ENCODE peak calls at places on chromosomes 16 and 17, in four cellular contexts. E is GM12878, I is HepG2, M is K562. P is an unnamed sample.

GRCh38 chr17:78558181-78558850 is 18.9 kb downstream of the DNAH17 start:
- DNase-seq in E (no peak), I (peak; percentile 89), M (peak; percentile 67), P (no peak)

GRCh38 chr17:17837380-17837821 is 615 bp upstream of the SREBF1 start:
- DNase-seq in E (no peak), I (peak; percentile 60), M (no peak), P (no peak)

GRCh38 chr16:1772362-1772907 is at the start of gene EME2:
- DNase-seq in E (no peak), I (peak; percentile 16), M (peak; percentile 70), P (no peak)

GRCh38 chr17:82014432-82014831 is 8.2 kb downstream of the CENPX start:
- DNase-seq in E (no peak), I (no peak), M (no peak), P (no peak)

GRCh38 chr17:27386206-27387075 is 69.8 kb upstream of the KSR1 start:
- DNase-seq in E (no peak), I (no peak), M (no peak), P (no peak)

GRCh38 chr17:59723607-59724006 is 16.2 kb downstream of the VMP1 start:
- DNase-seq in E (no peak), I (peak; percentile 36), M (no peak), P (no peak)

GRCh38 chr17:28193241-28193640 is 125.8 kb upstream of the TMEM97 start:
- DNase-seq in E (no peak), I (no peak), M (no peak), P (no peak)

GRCh38 chr16:9647981-9648701 is 534.1 kb downstream of the GRIN2A start:
- DNase-seq in E (no peak), I (peak; percentile 57), M (peak; percentile 32), P (no peak)

GRCh38 chr16:1181715-1182671 is 29.1 kb downstream of the CACNA1H start:
- DNase-seq in E (no peak), I (peak; percentile 62), M (no peak), P (no peak)

GRCh38 chr16:12664334-12664733 is 139.4 kb downstream of the CPPED1 start:
- DNase-seq in E (no peak), I (no peak), M (no peak), P (no peak)

GRCh38 chr16:3637371-3637923 is 17.0 kb upstream of the DNASE1 start:
- DNase-seq in E (no peak), I (peak; percentile 60), M (no peak), P (no peak)

GRCh38 chr16:2095315-2095853 is 40.3 kb downstream of the PKD1 start:
- DNase-seq in E (no peak), I (no peak), M (no peak), P (no peak)

GRCh38 chr17:4485676-4486646 is 12.7 kb upstream of the SPNS2 start:
- DNase-seq in E (no peak), I (no peak), M (no peak), P (no peak)

GRCh38 chr16:88570691-88571092 is 489 bp downstream of the ZC3H18 start:
- DNase-seq in E (no peak), I (no peak), M (peak; percentile 36), P (no peak)

GRCh38 chr17:42405963-42406495 is 17.0 kb downstream of the CAVIN1 start:
- DNase-seq in E (no peak), I (peak; percentile 63), M (peak; percentile 74), P (peak; percentile 92)

GRCh38 chr17:55531053-55531728 is 19.9 kb upstream of the SMIM36 start:
- DNase-seq in E (no peak), I (no peak), M (no peak), P (no peak)

GRCh38 chr17:81995463-81996231 is 18.2 kb downstream of the ASPSCR1 start:
- DNase-seq in E (no peak), I (peak; percentile 81), M (no peak), P (peak; percentile 58)

GRCh38 chr16:5466551-5466950 is 369.0 kb upstream of the EEF2KMT start:
- DNase-seq in E (no peak), I (no peak), M (no peak), P (peak; percentile 34)

GRCh38 chr16:19116711-19117449 is 3.1 kb downstream of the ITPRIPL2 start:
- DNase-seq in E (no peak), I (no peak), M (no peak), P (no peak)

GRCh38 chr16:20399185-20399584 is 5.4 kb downstream of the PDILT start:
- DNase-seq in E (no peak), I (no peak), M (no peak), P (no peak)

GRCh38 chr16:20402651-20403050 is 1.9 kb downstream of the PDILT start:
- DNase-seq in E (no peak), I (no peak), M (no peak), P (no peak)

GRCh38 chr16:20401066-20401465 is 3.5 kb downstream of the PDILT start:
- DNase-seq in E (no peak), I (no peak), M (no peak), P (no peak)

GRCh38 chr16:20398603-20399002 is 5.9 kb downstream of the PDILT start:
- DNase-seq in E (no peak), I (no peak), M (no peak), P (no peak)

DNA sequence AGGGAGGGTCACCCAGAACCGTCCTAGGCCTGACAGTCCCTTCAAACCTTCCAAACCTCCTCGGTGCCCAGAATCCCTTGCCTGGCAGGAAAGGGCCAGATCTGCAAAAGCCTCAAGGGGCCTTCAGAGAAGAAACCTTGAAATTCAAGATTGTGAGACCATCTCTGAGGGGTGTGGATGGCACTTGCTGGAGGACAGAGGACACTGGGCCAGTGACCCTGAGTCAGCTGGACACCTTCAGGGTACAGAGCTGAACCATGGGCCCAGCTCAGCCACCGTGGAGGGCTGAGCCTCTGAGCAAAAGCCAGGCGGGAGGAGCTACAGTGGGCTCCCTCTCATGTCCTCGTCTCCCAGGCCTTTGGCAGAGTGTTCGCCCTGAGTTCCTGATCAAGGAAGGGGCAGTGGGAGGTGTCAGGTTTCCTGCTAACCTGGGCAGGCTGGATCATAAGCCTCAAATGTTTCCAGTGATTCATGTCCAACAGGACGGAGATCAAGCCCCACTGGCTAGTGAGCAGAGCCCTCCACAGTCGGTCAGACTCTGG is 3.0 kb downstream of the PDILT start:
- DNase-seq in E (no peak), I (no peak), M (no peak), P (no peak)
- TF ChIP-seq ESRRA in E (no peak), I (no peak), M (no peak), P (no peak)

DNA sequence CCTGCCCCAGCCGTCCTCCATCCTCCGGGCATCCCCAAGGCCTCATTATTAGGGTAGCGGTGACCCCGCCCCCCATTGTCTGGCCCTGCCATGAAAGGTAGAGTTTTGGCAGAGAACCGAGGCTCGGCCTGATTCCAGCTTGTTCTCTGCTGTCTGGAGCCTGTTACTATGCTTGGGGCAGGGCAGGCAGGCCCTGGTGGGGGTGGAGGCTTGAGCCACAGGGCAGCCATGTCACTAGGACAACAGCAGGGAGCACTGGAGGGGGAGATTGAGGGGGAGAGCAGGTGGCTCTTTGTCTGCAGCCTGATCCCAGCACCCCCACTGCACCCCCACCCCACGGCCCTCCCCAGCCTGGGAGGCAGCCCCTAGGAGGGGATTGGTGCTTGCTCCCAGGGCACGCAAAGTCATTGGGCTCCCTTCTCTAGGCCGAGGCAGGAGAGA is 15.4 kb downstream of the RHBDL3 start:
- DNase-seq in E (no peak), I (no peak), M (no peak), P (peak; percentile 67)
- TF ChIP-seq ETV6 in E (no peak), I (no peak), M (no peak), P (no peak)

DNA sequence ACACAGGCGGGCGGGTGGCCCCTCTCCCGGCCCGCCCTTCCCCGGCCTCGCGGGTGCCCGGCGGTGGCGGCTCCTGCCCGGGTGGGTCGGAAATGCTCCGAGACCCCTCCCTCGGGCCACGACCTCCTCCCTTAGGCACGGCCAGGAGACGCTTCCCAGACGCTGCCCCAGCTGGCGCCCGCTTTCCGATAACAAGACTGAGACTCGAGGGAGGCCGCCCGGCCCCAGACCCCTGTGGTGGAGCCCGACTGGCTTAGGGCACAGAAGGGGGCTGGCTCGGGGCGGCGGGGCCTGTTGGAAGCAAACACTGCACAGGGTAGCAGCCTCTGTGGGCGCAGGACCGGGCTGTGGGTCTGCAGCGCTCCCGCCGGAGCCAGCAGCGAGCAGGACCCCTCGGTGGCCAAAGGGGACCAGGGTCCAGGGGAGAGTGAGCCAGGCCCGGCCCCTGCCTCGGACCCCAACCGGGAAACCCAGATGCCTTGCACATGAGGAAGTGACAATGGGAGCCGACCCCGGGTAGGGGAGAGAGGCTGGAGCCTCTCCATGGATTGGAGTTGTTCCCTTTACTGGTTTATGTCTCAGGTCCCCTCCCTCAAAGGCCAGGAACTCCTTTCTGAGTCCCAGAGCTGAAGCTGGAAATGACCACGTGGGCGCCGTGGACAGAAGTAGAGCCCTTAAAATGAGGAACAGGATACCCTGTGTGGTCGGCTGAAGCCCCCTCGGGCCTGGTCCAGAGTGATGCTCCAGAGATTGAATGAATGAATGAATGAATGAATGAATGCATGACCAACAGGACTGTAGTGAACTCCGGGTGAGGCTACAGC is 19.8 kb upstream of the ADCY7 start:
- DNase-seq in E (no peak), I (no peak), M (no peak), P (peak; percentile 51)
- TF ChIP-seq MAX in E (no peak), I (peak; percentile 36), M (peak; percentile 12), P (no peak)

DNA sequence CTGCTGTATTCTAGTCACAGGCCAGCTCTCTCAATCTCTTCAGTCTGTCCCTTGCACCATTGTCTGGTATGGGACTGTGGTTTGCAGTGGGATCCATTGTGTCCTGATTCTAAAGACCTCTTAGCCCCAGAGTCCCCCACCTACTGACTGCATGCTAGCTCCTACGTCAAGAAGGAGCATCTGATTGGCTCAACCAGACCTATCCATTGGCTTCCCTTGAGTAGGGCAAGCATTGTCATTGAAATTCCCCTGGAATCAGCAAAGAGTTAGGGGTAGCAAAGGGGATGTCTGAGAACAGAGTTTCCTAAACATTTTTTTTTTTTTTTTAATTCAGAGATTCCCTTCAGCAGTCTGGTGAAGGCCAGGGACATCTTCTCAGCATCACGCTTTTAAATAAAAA is 175.3 kb upstream of the MPHOSPH6 start:
- DNase-seq in E (no peak), I (no peak), M (no peak), P (no peak)
- TF ChIP-seq ESRRA in E (no peak), I (no peak), M (no peak), P (no peak)

GRCh38 chr17:64270885-64271284 is 7.8 kb upstream of the TEX2 start:
- DNase-seq in E (peak; percentile 34), I (no peak), M (no peak), P (no peak)
- TF ChIP-seq ETV6 in E (no peak), I (no peak), M (no peak), P (no peak)

DNA sequence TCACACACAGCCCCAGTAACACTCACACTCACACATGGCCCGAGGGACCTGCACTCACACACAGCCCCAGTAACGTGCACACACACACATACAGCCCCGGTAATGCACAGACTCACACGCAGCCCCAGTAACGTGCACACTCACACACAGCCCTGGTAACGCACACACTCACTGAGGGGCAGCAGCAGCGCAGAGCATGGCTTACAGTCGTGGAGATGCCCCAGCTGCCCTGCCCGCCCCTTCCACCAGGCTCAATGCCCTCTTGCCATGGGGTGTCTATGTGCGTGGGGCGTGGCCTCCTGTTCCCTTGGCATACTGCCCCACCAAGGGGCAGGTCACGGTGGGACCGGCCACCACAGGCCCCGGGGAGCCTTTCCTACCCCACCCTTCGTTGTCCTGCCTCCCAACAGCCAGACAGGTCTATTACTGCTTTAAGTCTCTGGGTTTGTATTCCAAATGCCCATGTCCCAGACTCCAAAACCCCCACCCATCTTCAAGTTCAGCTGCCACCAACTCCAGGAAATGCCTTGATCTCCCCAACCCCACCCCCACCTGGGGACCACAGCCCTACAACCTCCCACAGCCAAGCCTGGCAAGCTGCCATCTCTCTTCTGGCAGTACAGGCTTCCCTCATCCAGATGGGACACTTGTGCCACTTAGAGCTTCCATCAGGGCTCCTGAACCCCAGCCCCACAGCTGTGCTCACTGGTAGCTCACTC is 2.6 kb downstream of the CCDC102A start:
- DNase-seq in E (no peak), I (no peak), M (peak; percentile 6), P (peak; percentile 5)
- TF ChIP-seq MAX in E (no peak), I (no peak), M (no peak), P (no peak)